ENCODE peak calls at places on chromosomes 2 and 18, in four cellular contexts. B is Calu3, L is endothelial cell, H is HFFc6. N is an unnamed sample.

GRCh38 chr2:9769171-9770005 is 73.9 kb upstream of the TAF1B start:
- DNase-seq in H (no peak), B (peak), L (no peak), N (no peak)

GRCh38 chr2:223590964-223591363 is 11.2 kb downstream of the SCG2 start:
- DNase-seq in H (no peak), L (no peak), B (no peak), N (no peak)

GRCh38 chr2:86397989-86398388 is 43.2 kb upstream of the KDM3A start:
- DNase-seq in B (no peak), H (no peak), L (no peak), N (no peak)

GRCh38 chr18:23519725-23520124 is 16.4 kb downstream of the RMC1 start:
- DNase-seq in H (no peak), L (no peak), B (no peak), N (no peak)

GRCh38 chr2:180145163-180145562 is 138.1 kb upstream of the CWC22 start:
- DNase-seq in L (no peak), H (no peak), B (no peak), N (no peak)

GRCh38 chr2:187424156-187424555 is 23.9 kb downstream of the CALCRL start:
- DNase-seq in H (no peak), B (no peak), L (no peak), N (no peak)

GRCh38 chr2:104850322-104851184 is 3.4 kb upstream of the POU3F3 start:
- DNase-seq in H (no peak), B (no peak), L (no peak), N (no peak)

GRCh38 chr2:134020608-134021007 is 233.3 kb upstream of the MGAT5 start:
- DNase-seq in B (no peak), L (no peak), H (no peak), N (no peak)

GRCh38 chr2:86562485-86562890 is 755 bp downstream of the CHMP3 start:
- DNase-seq in B (no peak), L (no peak), H (peak), N (no peak)

GRCh38 chr2:142165790-142166189 is 35.0 kb upstream of the LRP1B start:
- DNase-seq in H (peak), B (peak), L (peak), N (no peak)

GRCh38 chr2:193538061-193538460 is 1343.3 kb upstream of the TMEFF2 start:
- DNase-seq in L (no peak), B (no peak), H (no peak), N (no peak)

GRCh38 chr18:59357928-59358327 is 1.1 kb downstream of the LMAN1 start:
- DNase-seq in B (no peak), H (peak), L (no peak), N (no peak)

GRCh38 chr2:38187416-38188127 is 111.6 kb upstream of the CYP1B1 start:
- DNase-seq in B (no peak), H (peak), L (no peak), N (no peak)

GRCh38 chr18:42635378-42636048 is 480.0 kb downstream of the RIT2 start:
- DNase-seq in B (no peak), H (no peak), L (peak), N (no peak)

GRCh38 chr18:75407468-75408437 is 19.8 kb downstream of the SMIM21 start:
- DNase-seq in L (no peak), H (peak), B (no peak), N (no peak)

DNA sequence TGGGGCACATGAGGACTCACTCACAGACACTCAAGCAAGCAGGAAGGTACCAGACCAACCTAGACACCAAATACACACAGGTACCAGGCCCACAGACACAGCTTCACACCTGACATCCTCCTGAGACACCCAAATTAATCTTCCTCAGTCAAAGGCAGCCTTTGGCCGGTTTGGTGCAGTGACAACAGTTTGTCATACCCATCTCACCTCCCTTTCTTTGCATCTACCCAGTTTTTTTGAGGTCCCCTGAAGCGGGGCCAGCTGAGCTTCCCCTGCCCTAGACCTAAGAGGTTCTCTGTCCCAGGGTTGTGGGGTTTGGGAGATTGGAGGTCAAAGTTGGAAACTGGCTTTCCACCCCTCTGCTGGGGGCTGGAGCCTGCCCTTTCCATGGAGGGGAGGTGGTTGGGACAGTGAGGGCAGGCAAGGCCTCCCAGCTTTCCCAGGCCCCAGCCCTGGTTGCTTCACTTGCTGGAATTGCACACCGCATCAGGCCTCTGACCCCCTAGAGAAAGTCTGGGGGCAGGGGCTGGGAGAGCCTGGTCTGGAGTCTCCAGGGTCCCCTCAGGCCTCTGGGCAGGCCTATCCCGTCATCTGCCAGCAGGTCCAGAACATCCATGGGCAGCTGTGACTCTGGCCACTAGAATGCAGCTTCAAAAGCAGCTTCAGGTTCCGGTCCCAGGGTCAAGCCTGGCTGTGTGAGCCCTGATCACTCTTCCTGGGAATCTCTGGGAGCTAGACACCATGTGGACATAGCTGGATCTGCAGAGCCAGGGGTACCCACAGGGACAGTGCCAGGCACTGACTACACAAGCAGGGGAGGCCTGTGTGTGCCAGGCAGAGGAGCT is 12.5 kb upstream of the TEX261 start:
- DNase-seq in L (no peak), H (no peak), B (no peak), N (no peak)
- TF ChIP-seq CTCF in L (no peak), H (peak), B (no peak), N (no peak)

DNA sequence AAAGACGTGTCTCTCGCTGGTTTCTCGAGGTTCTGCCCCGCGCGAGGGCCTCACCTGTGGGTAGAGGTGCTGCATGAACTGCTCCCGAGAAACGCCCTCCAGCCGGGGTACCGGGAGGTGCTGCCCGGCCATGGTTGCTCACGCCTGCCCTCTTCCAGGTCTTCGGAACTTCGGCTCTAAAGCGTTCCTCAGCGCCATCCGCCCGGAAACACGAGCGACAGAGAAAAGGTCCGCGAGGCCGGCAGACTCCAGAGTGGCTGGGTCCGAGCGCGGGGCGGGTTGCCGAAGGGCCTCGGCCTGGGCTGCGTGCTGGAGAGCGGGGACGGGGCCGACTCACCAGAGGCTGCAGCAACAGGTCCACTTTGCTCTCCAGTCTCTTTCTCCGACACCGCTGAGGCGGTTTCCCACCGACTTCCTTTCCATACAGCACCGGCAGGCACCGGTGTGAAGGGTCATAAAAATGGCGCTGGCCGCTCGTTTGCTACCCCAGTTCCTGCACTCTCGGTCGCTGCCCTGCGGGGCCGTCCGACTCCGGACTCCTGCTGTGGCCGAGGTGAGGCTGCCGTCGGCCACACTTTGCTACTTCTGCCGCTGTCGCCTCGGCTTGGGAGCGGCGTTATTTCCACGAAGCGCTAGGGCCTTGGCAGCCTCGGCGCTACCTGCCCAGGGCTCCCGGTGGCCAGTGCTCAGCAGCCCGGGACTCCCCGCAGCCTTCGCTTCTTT is at the start of the genes MAIP1 and TYW5:
- DNase-seq in H (peak), L (peak), B (peak), N (peak)
- TF ChIP-seq CTCF in H (peak), L (no peak), B (no peak), N (peak)

GRCh38 chr2:23616630-23617029 is 231.7 kb downstream of the KLHL29 start:
- DNase-seq in B (no peak), L (no peak), H (no peak), N (no peak)

GRCh38 chr2:23617817-23618216 is 232.8 kb downstream of the KLHL29 start:
- DNase-seq in H (no peak), B (no peak), L (no peak), N (no peak)

GRCh38 chr2:23618265-23618664 is 233.3 kb downstream of the KLHL29 start:
- DNase-seq in B (no peak), L (no peak), H (no peak), N (no peak)

GRCh38 chr2:23618696-23619530 is 233.9 kb downstream of the KLHL29 start:
- DNase-seq in H (no peak), B (no peak), L (no peak), N (no peak)

GRCh38 chr2:23617167-23617787 is 232.3 kb downstream of the KLHL29 start:
- DNase-seq in B (no peak), H (peak), L (no peak), N (no peak)
- TF ChIP-seq CTCF in B (no peak), H (peak), L (no peak), N (peak)

GRCh38 chr18:21597616-21598015 is 2.9 kb downstream of the ESCO1 start:
- DNase-seq in B (no peak), L (no peak), H (no peak), N (no peak)

GRCh38 chr18:21598726-21599584 is 1.5 kb downstream of the ESCO1 start:
- DNase-seq in L (no peak), B (peak), H (no peak), N (no peak)

GRCh38 chr18:21600526-21601410 is at the start of gene ESCO1:
- DNase-seq in B (peak), L (peak), H (peak), N (peak)

GRCh38 chr18:21602302-21602592 is 1.7 kb upstream of the ESCO1 start:
- DNase-seq in B (no peak), H (no peak), L (no peak), N (no peak)

DNA sequence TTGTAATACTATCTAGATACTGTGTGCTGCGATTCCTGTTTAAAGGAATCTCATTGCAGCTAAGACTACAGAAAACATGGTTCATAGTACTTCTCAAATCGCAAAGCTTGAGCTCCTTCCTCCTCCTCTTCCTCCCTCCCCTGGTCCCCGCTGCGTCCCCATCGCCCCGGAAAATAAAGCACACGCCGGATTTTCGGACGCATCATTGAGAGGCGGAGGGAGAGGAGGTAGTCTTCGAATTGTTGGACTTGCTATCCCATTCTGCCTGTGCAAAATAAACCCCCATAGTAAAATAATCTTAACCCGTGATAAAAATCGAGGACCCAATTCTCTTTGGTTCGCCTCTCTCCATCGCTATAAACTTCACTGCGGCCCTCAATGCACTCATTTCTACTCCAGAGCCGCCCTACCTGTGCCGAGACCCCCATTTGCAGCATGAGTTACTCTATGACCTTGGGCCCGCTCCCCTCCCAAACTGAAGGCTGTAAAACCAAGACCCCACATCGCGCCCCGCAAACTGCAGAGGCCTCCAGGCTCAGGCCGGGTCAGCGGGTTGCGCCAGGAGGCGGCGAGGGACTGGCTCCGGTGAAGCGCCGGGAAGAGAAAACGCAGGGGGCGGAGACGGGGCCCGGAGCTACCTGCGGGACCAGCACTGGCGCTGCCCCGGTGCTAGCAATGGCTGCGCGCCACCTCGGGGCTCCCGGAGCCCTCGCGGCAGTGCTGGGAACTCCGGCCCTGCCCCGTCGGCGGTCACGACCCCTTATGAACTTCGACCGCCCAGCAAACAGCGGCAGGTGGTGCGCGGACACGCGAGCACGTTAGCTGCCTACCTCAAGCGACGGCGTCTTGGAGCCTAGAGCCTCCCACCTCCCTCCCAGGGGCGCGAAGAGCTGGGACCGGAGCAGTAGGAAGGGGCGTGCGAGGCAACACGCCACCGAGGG is 649 bp downstream of the ESCO1 start:
- DNase-seq in B (peak), H (no peak), L (peak), N (no peak)
- TF ChIP-seq CTCF in B (peak), H (no peak), L (no peak), N (no peak)